ENCODE peak calls at places on chromosomes 11 and 22, in nine cellular contexts. U, M, K, F, V, O, P, C and Z are unnamed samples.

GRCh38 chr11:94933225-94934130 is 39.9 kb downstream of the CWC15 start:
- DNase-seq in C (no peak), F (no peak), V (no peak), O (no peak), U (no peak), M (peak), K (no peak), P (peak), Z (peak)

GRCh38 chr22:41237707-41238569 is 2.8 kb downstream of the CHADL start:
- DNase-seq in O (peak), P (peak), M (peak), K (peak), U (no peak), C (peak), V (peak), F (peak), Z (peak)

GRCh38 chr11:35232961-35233360 is 94.0 kb downstream of the CD44 start:
- DNase-seq in U (no peak), M (no peak), O (no peak), K (no peak), F (no peak), P (no peak), V (no peak), C (no peak), Z (no peak)

GRCh38 chr22:44613196-44613595 is 88.8 kb upstream of the PRR5 start:
- DNase-seq in P (no peak), K (no peak), F (no peak), C (no peak), V (no peak), O (no peak), M (no peak), U (no peak), Z (no peak)

GRCh38 chr11:17590463-17590862 is 43.4 kb downstream of the OTOG start:
- DNase-seq in C (no peak), O (no peak), F (no peak), P (no peak), U (no peak), M (no peak), V (no peak), K (no peak), Z (no peak)

GRCh38 chr11:126115820-126116319 is 53.2 kb upstream of the CDON start:
- DNase-seq in M (peak), U (peak), K (peak), F (peak), C (no peak), O (no peak), P (peak), V (peak), Z (peak)

GRCh38 chr22:27124336-27125023 is 467.1 kb downstream of the MIAT start:
- DNase-seq in P (no peak), O (no peak), U (no peak), C (no peak), M (peak), K (no peak), V (no peak), F (no peak), Z (no peak)

GRCh38 chr11:59097113-59097708 is 9.8 kb upstream of the FAM111B start:
- DNase-seq in F (peak), U (peak), M (peak), V (peak), P (peak), K (peak), C (peak), O (peak), Z (peak)

GRCh38 chr11:60194511-60194910 is 11.6 kb upstream of the MS4A6A start:
- DNase-seq in V (no peak), C (no peak), K (no peak), F (no peak), P (no peak), O (no peak), M (no peak), U (no peak), Z (no peak)

GRCh38 chr11:2912498-2912897 is 16.7 kb downstream of the PHLDA2 start:
- DNase-seq in V (no peak), F (no peak), C (no peak), K (peak), O (no peak), P (peak), M (peak), U (peak), Z (peak)

GRCh38 chr11:2530855-2531200 is 86.0 kb downstream of the KCNQ1 start:
- DNase-seq in O (no peak), V (no peak), C (no peak), M (no peak), F (no peak), P (no peak), K (no peak), U (no peak), Z (no peak)

GRCh38 chr11:27754035-27755017 is 54.1 kb upstream of the BDNF start:
- DNase-seq in O (no peak), C (no peak), U (no peak), F (no peak), K (no peak), P (no peak), V (no peak), M (peak), Z (peak)

GRCh38 chr11:78168539-78169477 is 19.6 kb downstream of the KCTD21 start:
- DNase-seq in C (no peak), M (peak), P (peak), U (no peak), F (no peak), O (no peak), K (peak), V (no peak), Z (no peak)

GRCh38 chr11:2317354-2318050 is 15.7 kb downstream of the TSPAN32 start:
- DNase-seq in V (no peak), M (no peak), F (no peak), K (no peak), U (no peak), P (no peak), C (no peak), O (no peak), Z (no peak)

GRCh38 chr22:25068701-25069100 is 116.2 kb downstream of the KIAA1671 start:
- DNase-seq in C (no peak), M (no peak), F (no peak), O (no peak), P (peak), U (no peak), K (no peak), V (no peak), Z (no peak)

GRCh38 chr22:25644122-25644521 is 79.6 kb downstream of the GRK3 start:
- DNase-seq in F (no peak), C (no peak), M (no peak), U (no peak), O (no peak), V (no peak), K (no peak), P (no peak), Z (no peak)

GRCh38 chr22:46547883-46548244 is 10.4 kb upstream of the CELSR1 start:
- DNase-seq in O (no peak), K (peak), U (no peak), C (no peak), M (peak), V (no peak), F (no peak), P (no peak), Z (peak)

GRCh38 chr22:19207902-19208283 is 29.4 kb upstream of the SLC25A1 start:
- DNase-seq in M (no peak), V (no peak), F (no peak), P (no peak), O (no peak), U (no peak), C (no peak), K (no peak), Z (no peak)

GRCh38 chr11:134120921-134121526 is 52.2 kb downstream of the JAM3 start:
- DNase-seq in V (no peak), U (no peak), F (no peak), P (peak), O (no peak), K (no peak), C (no peak), M (peak), Z (no peak)

GRCh38 chr22:23071163-23072034 is 1.1 kb downstream of the GNAZ start:
- DNase-seq in U (no peak), O (no peak), V (no peak), P (peak), F (no peak), C (no peak), M (no peak), K (no peak), Z (no peak)

GRCh38 chr11:3834349-3835099 is 6.2 kb downstream of the RHOG start:
- DNase-seq in K (no peak), U (no peak), O (peak), C (no peak), F (no peak), M (no peak), P (no peak), V (peak), Z (no peak)

GRCh38 chr11:64226507-64227051 is 505 bp downstream of the NUDT22 start:
- DNase-seq in C (peak), U (no peak), O (peak), P (peak), F (no peak), K (no peak), M (peak), V (peak), Z (peak)

GRCh38 chr11:35403765-35404396 is 15.5 kb downstream of the SLC1A2 start:
- DNase-seq in P (no peak), O (no peak), F (no peak), K (no peak), M (no peak), C (no peak), V (no peak), U (no peak), Z (no peak)

GRCh38 chr11:44416776-44417175 is 106.8 kb upstream of the ALX4 start:
- DNase-seq in K (no peak), F (no peak), C (peak), O (no peak), V (no peak), U (no peak), P (no peak), M (no peak), Z (peak)

GRCh38 chr22:30362632-30363281 is 6.0 kb downstream of the CCDC157 start:
- DNase-seq in V (peak), P (no peak), M (no peak), C (no peak), K (no peak), U (no peak), O (no peak), F (no peak), Z (no peak)

GRCh38 chr22:47040486-47041145 is 278.2 kb downstream of the TBC1D22A start:
- DNase-seq in P (no peak), M (no peak), C (no peak), F (no peak), K (no peak), V (no peak), U (no peak), O (no peak), Z (no peak)

GRCh38 chr11:122668562-122669090 is 13.1 kb downstream of the UBASH3B start:
- DNase-seq in M (peak), P (no peak), V (no peak), C (no peak), K (no peak), F (no peak), U (peak), O (peak), Z (peak)

GRCh38 chr22:18071968-18072310 is 5.9 kb upstream of the PEX26 start:
- DNase-seq in O (peak), P (no peak), M (no peak), F (no peak), U (no peak), K (no peak), C (no peak), V (no peak), Z (no peak)

GRCh38 chr22:19799322-19800190 is 39.0 kb downstream of the TBX1 start:
- DNase-seq in V (peak), U (no peak), K (peak), O (no peak), M (peak), P (peak), C (no peak), F (no peak), Z (no peak)

GRCh38 chr11:21814169-21814568 is 378.7 kb upstream of the ANO5 start:
- DNase-seq in P (no peak), U (no peak), M (no peak), F (no peak), C (no peak), V (no peak), O (no peak), K (peak), Z (no peak)

GRCh38 chr22:40043086-40043485 is 48.3 kb downstream of the FAM83F start:
- DNase-seq in O (no peak), M (peak), K (peak), F (no peak), C (no peak), V (no peak), P (no peak), U (no peak), Z (peak)

GRCh38 chr11:1796297-1797011 is 32.7 kb upstream of the CTSD start:
- DNase-seq in U (no peak), C (no peak), O (no peak), F (no peak), M (no peak), P (no peak), K (no peak), V (peak), Z (no peak)

GRCh38 chr11:67213251-67213650 is 53.0 kb upstream of the GRK2 start:
- DNase-seq in C (peak), O (peak), P (no peak), V (no peak), K (no peak), M (no peak), U (no peak), F (no peak), Z (no peak)

GRCh38 chr11:61650781-61651571 is 29.2 kb upstream of the DAGLA start:
- DNase-seq in U (no peak), F (peak), M (no peak), C (no peak), V (peak), K (peak), P (no peak), O (no peak), Z (no peak)
- TF ChIP-seq EZH2phosphoT487 in U (no peak), F (no peak), M (no peak), C (no peak), V (no peak), K (no peak), P (no peak), O (no peak), Z (no peak)

GRCh38 chr11:62599909-62600308 is 1.8 kb downstream of the MTA2 start:
- DNase-seq in P (no peak), U (no peak), K (no peak), F (no peak), O (no peak), M (no peak), C (no peak), V (no peak), Z (no peak)

GRCh38 chr11:62600367-62601113 is 1.1 kb downstream of the MTA2 start:
- DNase-seq in F (peak), M (no peak), C (peak), K (no peak), U (no peak), P (no peak), V (peak), O (peak), Z (no peak)

GRCh38 chr11:62601364-62602140 is at the start of gene MTA2:
- DNase-seq in U (peak), K (peak), C (peak), F (peak), V (peak), P (peak), M (peak), O (peak), Z (peak)

GRCh38 chr11:62601114-62601363 is 626 bp downstream of the MTA2 start:
- DNase-seq in C (peak), P (no peak), M (peak), F (no peak), V (no peak), U (no peak), K (no peak), O (peak), Z (peak)

GRCh38 chr11:62599069-62599696 is 2.5 kb downstream of the MTA2 start:
- DNase-seq in V (peak), F (peak), O (peak), U (peak), P (peak), K (peak), M (peak), C (peak), Z (peak)
- TF ChIP-seq EZH2phosphoT487 in V (no peak), F (no peak), O (no peak), U (no peak), P (no peak), K (no peak), M (no peak), C (no peak), Z (no peak)

GRCh38 chr11:5171856-5172255 is 17.3 kb upstream of the OR52A1 start:
- DNase-seq in P (no peak), F (no peak), U (no peak), C (no peak), V (no peak), O (no peak), M (no peak), K (no peak), Z (no peak)
- TF ChIP-seq EZH2phosphoT487 in P (no peak), F (no peak), U (no peak), C (no peak), V (no peak), O (no peak), M (no peak), K (no peak), Z (no peak)

GRCh38 chr11:112540261-112540660 is 279.6 kb upstream of the PLET1 start:
- DNase-seq in P (no peak), C (no peak), V (no peak), M (no peak), K (no peak), U (no peak), F (no peak), O (no peak), Z (no peak)
- TF ChIP-seq EZH2phosphoT487 in P (no peak), C (no peak), V (no peak), M (no peak), K (no peak), U (no peak), F (no peak), O (no peak), Z (no peak)

GRCh38 chr11:124829986-124830385 is 29.8 kb upstream of the MSANTD2 start:
- DNase-seq in V (no peak), C (no peak), O (no peak), F (no peak), M (peak), P (no peak), U (no peak), K (no peak), Z (no peak)

GRCh38 chr11:124834526-124835190 is 30.6 kb upstream of the ROBO3 start:
- DNase-seq in F (no peak), V (no peak), C (no peak), K (no peak), P (no peak), M (no peak), U (no peak), O (no peak), Z (peak)

GRCh38 chr11:124831897-124832296 is 31.7 kb upstream of the MSANTD2 start:
- DNase-seq in K (no peak), F (no peak), O (no peak), U (no peak), V (no peak), P (no peak), C (no peak), M (no peak), Z (no peak)

GRCh38 chr11:124830749-124831148 is 30.5 kb upstream of the MSANTD2 start:
- DNase-seq in O (no peak), V (no peak), M (no peak), K (no peak), C (no peak), P (no peak), F (no peak), U (no peak), Z (no peak)

DNA sequence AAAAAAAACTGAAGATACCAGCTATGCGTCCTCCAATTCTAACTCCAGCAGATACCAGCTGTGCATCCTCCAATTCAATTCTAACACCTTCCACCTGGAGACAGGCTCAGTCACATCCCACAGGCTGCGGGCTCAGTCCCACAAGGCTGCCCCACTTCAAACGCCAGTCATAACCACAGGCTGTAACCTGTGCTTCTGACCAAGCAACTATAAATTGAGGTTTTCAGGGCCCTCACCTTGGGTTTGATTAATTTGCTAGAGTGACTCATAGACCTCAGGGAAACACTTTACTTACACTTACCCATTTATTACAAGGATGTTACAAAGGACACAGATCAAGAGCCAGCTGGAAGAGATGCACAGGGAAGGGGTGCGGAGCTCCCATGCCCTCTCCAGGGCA is 32.4 kb upstream of the MSANTD2 start:
- DNase-seq in C (no peak), P (no peak), V (no peak), F (no peak), K (no peak), O (no peak), M (no peak), U (no peak), Z (peak)
- TF ChIP-seq EZH2phosphoT487 in C (no peak), P (no peak), V (no peak), F (no peak), K (no peak), O (no peak), M (no peak), U (no peak), Z (no peak)

GRCh38 chr22:42473484-42474193 is 41.4 kb upstream of the NFAM1 start:
- DNase-seq in K (peak), F (peak), V (peak), P (peak), M (peak), U (peak), C (peak), O (peak), Z (peak)
- TF ChIP-seq EZH2phosphoT487 in K (no peak), F (no peak), V (no peak), P (no peak), M (no peak), U (no peak), C (no peak), O (no peak), Z (no peak)

GRCh38 chr22:21791635-21792625 is 56.3 kb upstream of the YPEL1 start:
- DNase-seq in O (no peak), K (no peak), U (no peak), V (no peak), P (no peak), F (no peak), C (no peak), M (peak), Z (peak)

GRCh38 chr22:21797444-21798221 is 62.0 kb upstream of the YPEL1 start:
- DNase-seq in F (no peak), V (no peak), K (no peak), O (no peak), M (no peak), U (no peak), P (no peak), C (no peak), Z (no peak)

GRCh38 chr22:21800552-21801303 is 65.1 kb upstream of the YPEL1 start:
- DNase-seq in P (no peak), V (no peak), O (no peak), K (no peak), C (no peak), M (no peak), U (no peak), F (no peak), Z (no peak)

GRCh38 chr22:21796863-21797262 is 61.3 kb upstream of the YPEL1 start:
- DNase-seq in P (no peak), V (peak), M (no peak), F (no peak), O (no peak), U (no peak), K (no peak), C (no peak), Z (no peak)

DNA sequence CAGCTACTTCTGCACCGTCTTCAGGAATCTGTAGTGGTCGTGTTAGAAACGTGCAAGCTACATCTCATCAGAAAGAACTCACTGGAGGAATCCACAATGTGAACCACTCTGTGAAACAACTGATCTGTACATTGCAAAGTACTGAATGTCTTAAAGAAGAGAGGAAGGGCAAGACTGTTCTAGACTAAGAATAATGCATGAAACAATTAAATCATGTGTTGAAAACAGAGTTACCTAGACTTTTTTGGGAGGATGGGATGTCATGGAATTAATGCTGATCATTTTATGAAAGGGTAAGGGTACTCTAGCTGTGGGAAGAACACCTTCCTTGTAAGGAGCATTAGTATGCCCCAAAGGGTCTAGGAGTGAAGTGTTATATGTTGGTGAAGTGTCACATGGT is 60.6 kb upstream of the YPEL1 start:
- DNase-seq in F (no peak), M (no peak), O (no peak), C (no peak), P (no peak), V (no peak), K (no peak), U (no peak), Z (no peak)
- TF ChIP-seq EZH2phosphoT487 in F (no peak), M (no peak), O (no peak), C (no peak), P (no peak), V (no peak), K (no peak), U (no peak), Z (no peak)